ENCODE peak calls at places on chromosomes 3 and 15, in seven cellular contexts. M is ovary, C is sigmoid colon, G is astrocyte of the spinal cord, Q is OCI-LY7, Y is colonic mucosa, K is endodermal cell. R is an unnamed sample.
A peak's percentile ranks its signal among the peaks of the same experiment; 100 is the strongest.

GRCh38 chr3:29554584-29554983 is 273.7 kb downstream of the RBMS3 start:
- DNase-seq in G (no peak), K (no peak), Q (no peak), Y (no peak), C (no peak), M (no peak), R (no peak)

GRCh38 chr3:13391308-13391707 is 28.8 kb downstream of the NUP210 start:
- DNase-seq in G (no peak), Y (no peak), Q (peak; percentile 30), C (no peak), K (no peak), M (no peak), R (no peak)

GRCh38 chr15:63434567-63435219 is 53.0 kb upstream of the CA12 start:
- DNase-seq in K (peak; percentile 67), Y (no peak), Q (no peak), C (no peak), G (no peak), M (no peak), R (no peak)

GRCh38 chr3:14283821-14284438 is 105.3 kb downstream of the LSM3 start:
- DNase-seq in C (no peak), K (no peak), G (no peak), M (no peak), Q (no peak), Y (no peak), R (no peak)

GRCh38 chr3:126356373-126357298 is 572 bp downstream of the KLF15 start:
- DNase-seq in C (peak; percentile 82), Q (peak; percentile 40), Y (no peak), M (peak; percentile 61), G (no peak), K (peak; percentile 63), R (peak; percentile 7)

GRCh38 chr3:184180165-184180564 is 5.5 kb downstream of the AP2M1 start:
- DNase-seq in Y (peak; percentile 17), K (no peak), M (no peak), C (no peak), Q (no peak), G (peak; percentile 67), R (peak; percentile 83)

GRCh38 chr15:95259965-95260364 is 1028.6 kb downstream of the MCTP2 start:
- DNase-seq in K (peak; percentile 49), C (no peak), Q (no peak), M (peak; percentile 69), Y (no peak), G (no peak), R (peak; percentile 84)

GRCh38 chr3:171044828-171045793 is 18.6 kb upstream of the SLC2A2 start:
- DNase-seq in Y (no peak), Q (no peak), C (no peak), G (peak; percentile 74), M (no peak), K (no peak), R (peak; percentile 86)

GRCh38 chr3:69411331-69411730 is 25.4 kb upstream of the FRMD4B start:
- DNase-seq in Q (no peak), M (no peak), Y (no peak), K (no peak), G (peak; percentile 40), C (no peak), R (peak; percentile 67)

GRCh38 chr3:194133661-194134230 is 2.2 kb upstream of the HES1 start:
- DNase-seq in Q (peak; percentile 51), G (peak; percentile 76), K (peak; percentile 90), Y (peak; percentile 57), M (peak; percentile 62), C (peak; percentile 83), R (peak; percentile 50)

GRCh38 chr3:47259114-47259513 is 23.5 kb downstream of the KIF9 start:
- DNase-seq in C (no peak), M (no peak), K (no peak), G (no peak), Q (no peak), Y (no peak), R (no peak)

GRCh38 chr15:33113666-33114483 is 80.6 kb downstream of the FMN1 start:
- DNase-seq in C (no peak), K (no peak), Y (no peak), G (no peak), M (no peak), Q (no peak), R (no peak)

GRCh38 chr3:20865811-20866210 is 679.8 kb upstream of the SGO1 start:
- DNase-seq in Y (no peak), Q (no peak), C (no peak), M (no peak), K (no peak), G (no peak), R (no peak)

DNA sequence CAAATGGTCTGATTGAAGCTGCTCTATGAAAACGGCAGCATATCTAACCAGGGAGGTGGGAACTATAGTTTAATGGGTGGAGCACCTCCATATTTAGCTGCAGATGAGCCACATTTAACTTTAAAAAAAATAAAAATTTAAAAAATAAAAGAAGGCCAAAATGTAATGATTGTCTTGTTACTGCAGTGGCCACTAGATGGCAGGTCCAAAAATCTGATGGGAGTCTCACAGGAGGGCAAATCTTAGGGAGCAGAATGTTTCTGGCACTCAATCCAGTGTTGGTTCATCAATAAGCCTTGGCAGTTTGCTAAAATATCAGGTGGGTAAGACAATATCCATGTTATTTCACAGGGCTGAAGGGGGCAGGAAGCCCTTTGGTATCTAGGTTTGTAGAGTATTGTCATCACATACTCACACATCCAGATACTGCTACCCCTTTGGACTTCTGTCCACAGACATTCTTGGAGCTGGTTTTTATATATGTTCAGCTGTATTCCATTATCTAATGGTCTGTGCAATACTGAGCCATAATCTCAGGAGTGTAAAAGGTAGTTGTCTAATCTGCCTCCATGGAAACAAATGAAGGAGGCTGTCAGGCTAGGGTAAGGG is 233.3 kb downstream of the TIGIT start:
- DNase-seq in G (no peak), M (no peak), Q (peak; percentile 2), Y (no peak), C (no peak), K (no peak), R (peak; percentile 46)
- TF ChIP-seq CTCF in G (peak; percentile 72), M (no peak), Q (peak; percentile 77), Y (peak; percentile 19), C (no peak), K (peak; percentile 82), R (peak; percentile 63)

GRCh38 chr3:146159037-146159436 is 1.9 kb downstream of the PLOD2 start:
- DNase-seq in Q (no peak), K (no peak), G (no peak), C (no peak), Y (no peak), M (no peak), R (no peak)
- H3K4me3 ChIP-seq in Q (no peak overlapping the region), K (peak overlapping the region; percentile 85), G (peak overlapping the region; percentile 96), C (peak overlapping the region; percentile 91), Y (peak overlapping the region; percentile 3), M (peak overlapping the region; percentile 83), R (peak overlapping the region; percentile 67)

GRCh38 chr15:69065981-69066645 is 51.6 kb downstream of the NOX5 start:
- DNase-seq in Y (no peak), G (no peak), K (no peak), Q (no peak), C (peak; percentile 4), M (no peak), R (no peak)

GRCh38 chr15:69066646-69066995 is 52.1 kb downstream of the NOX5 start:
- DNase-seq in G (no peak), Y (no peak), M (no peak), K (no peak), C (peak; percentile 24), Q (no peak), R (no peak)

GRCh38 chr15:69061414-69061842 is 46.9 kb downstream of the NOX5 start:
- DNase-seq in Q (no peak), Y (no peak), G (no peak), K (no peak), C (peak; percentile 15), M (no peak), R (no peak)

GRCh38 chr15:69067296-69067695 is 52.8 kb downstream of the NOX5 start:
- DNase-seq in C (peak; percentile 3), K (no peak), Y (no peak), Q (no peak), M (no peak), G (no peak), R (no peak)

DNA sequence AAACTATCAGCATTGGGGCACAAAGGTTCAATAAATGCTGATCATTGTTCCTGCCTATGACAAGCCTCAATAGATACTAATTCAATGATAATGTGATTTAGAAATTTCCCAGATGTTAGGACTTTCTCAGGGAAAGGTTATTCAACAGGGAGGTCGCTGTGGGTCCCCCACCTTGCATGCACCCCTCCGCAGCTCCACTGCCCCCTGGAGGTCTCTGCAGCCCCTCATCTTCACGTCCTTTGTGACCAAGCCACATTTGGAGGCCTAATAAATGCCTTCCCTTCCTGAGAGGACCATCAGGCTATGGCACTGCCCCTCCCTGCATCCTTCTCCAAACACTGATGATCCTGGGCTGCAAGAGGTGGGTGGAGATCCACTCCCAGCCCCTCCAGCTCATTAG is 50.2 kb downstream of the NOX5 start:
- DNase-seq in M (no peak), Y (no peak), K (no peak), G (no peak), Q (no peak), C (peak; percentile 14), R (no peak)
- TF ChIP-seq CTCF in M (no peak), Y (no peak), K (peak; percentile 60), G (peak; percentile 8), Q (peak; percentile 33), C (no peak), R (no peak)

GRCh38 chr15:30985081-30985531 is 6.3 kb downstream of the MTMR10 start:
- DNase-seq in Q (peak; percentile 10), K (no peak), C (no peak), G (peak; percentile 39), Y (no peak), M (no peak), R (peak; percentile 48)
- H3K4me3 ChIP-seq in Q (no peak overlapping the region), K (no peak overlapping the region), C (peak overlapping the region; percentile 1), G (no peak overlapping the region), Y (no peak overlapping the region), M (no peak overlapping the region), R (no peak overlapping the region)

DNA sequence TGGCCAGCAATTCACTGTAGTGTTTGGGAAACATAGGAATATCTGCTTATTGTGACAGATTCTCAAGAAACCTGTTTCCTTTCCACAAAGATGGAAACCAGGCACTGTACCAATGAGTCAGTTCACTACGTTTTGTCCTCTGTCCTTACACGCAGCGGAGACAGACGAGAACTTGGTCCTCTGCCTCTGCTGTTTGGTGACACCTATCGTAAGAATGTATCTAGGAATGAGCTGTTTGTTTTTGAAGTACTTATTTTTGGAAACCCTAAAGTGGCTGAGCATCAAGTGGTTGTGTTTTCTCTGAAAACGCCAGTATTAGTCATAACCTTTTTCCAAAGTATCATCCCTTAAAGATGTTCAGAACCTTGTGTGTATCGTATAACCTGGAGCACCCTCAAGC is 93.0 kb downstream of the PGPEP1L start:
- DNase-seq in Q (no peak), G (peak; percentile 83), Y (no peak), K (no peak), C (peak; percentile 81), M (no peak), R (peak; percentile 61)
- TF ChIP-seq CTCF in Q (no peak), G (no peak), Y (no peak), K (no peak), C (no peak), M (no peak), R (no peak)

DNA sequence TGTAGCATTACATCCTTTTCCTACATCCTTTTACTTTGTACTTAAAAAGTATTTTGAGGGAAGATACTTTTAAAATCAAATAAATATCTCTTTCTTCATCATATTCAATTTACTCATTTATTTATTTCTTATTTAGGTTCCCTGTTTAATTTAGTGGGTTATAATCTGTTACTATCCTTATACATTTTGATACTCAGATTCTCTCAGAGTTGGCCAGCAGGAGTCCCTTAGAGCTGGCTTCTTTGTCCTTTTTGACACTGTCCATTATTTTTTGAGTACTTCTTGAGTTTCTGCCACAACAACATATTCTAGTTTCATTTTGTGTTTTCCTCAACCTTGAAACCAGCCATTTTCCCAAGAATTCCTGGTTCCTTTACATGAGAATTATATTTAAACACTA is 111.6 kb upstream of the DCBLD2 start:
- DNase-seq in Y (no peak), M (no peak), K (no peak), Q (peak; percentile 33), C (no peak), G (no peak), R (no peak)
- H3K4me3 ChIP-seq in Y (no peak overlapping the region), M (no peak overlapping the region), K (no peak overlapping the region), Q (peak overlapping the region; percentile 54), C (no peak overlapping the region), G (no peak overlapping the region), R (no peak overlapping the region)